ENCODE peak calls at places on chromosomes 4 and X, in five cellular contexts. G is fibroblast of mammary gland, Y is kidney, B is WERI-Rb-1, V is nephron progenitor cell. W is an unnamed sample.

GRCh38 chr4:163681208-163681821 is 186.8 kb downstream of the TMA16 start:
- DNase-seq in G (peak), Y (no peak), B (peak), V (peak), W (no peak)

GRCh38 chr4:154686838-154687237 is 57.0 kb upstream of the LRAT start:
- DNase-seq in G (peak), Y (no peak), B (no peak), V (no peak), W (no peak)

GRCh38 chr4:7649741-7650531 is 215.2 kb upstream of the PSAPL1 start:
- DNase-seq in G (peak), Y (peak), B (no peak), V (no peak), W (peak)

GRCh38 chr4:117370944-117371665 is 285.7 kb upstream of the TRAM1L1 start:
- DNase-seq in G (no peak), Y (no peak), B (no peak), V (no peak), W (no peak)

GRCh38 chr4:78971326-78971725 is 32.1 kb upstream of the PAQR3 start:
- DNase-seq in G (peak), Y (no peak), B (no peak), V (no peak), W (no peak)

GRCh38 chr4:120078216-120078615 is 11.6 kb upstream of the MAD2L1 start:
- DNase-seq in G (no peak), Y (no peak), B (no peak), V (no peak), W (no peak)

GRCh38 chr4:157217708-157218107 is 2.8 kb upstream of the GRIA2 start:
- DNase-seq in G (peak), Y (no peak), B (no peak), V (no peak), W (no peak)

GRCh38 chr4:85005865-85006377 is 39.4 kb upstream of the WDFY3 start:
- DNase-seq in G (peak), Y (no peak), B (no peak), V (no peak), W (no peak)

GRCh38 chr4:173005912-173006633 is 162.5 kb upstream of the GALNT7 start:
- DNase-seq in G (no peak), Y (no peak), B (no peak), V (no peak), W (no peak)

GRCh38 chrX:38215141-38215540 is 5.5 kb downstream of the SRPX start:
- DNase-seq in G (peak), Y (no peak), B (no peak), V (no peak), W (no peak)

GRCh38 chr4:117949621-117950020 is 84.7 kb upstream of the NDST3 start:
- DNase-seq in G (no peak), Y (no peak), B (no peak), V (no peak), W (no peak)

GRCh38 chr4:112189754-112190153 is 41.8 kb upstream of the AP1AR start:
- DNase-seq in G (peak), Y (no peak), B (no peak), V (no peak), W (no peak)

GRCh38 chr4:3304831-3305609 is 12.2 kb downstream of the RGS12 start:
- DNase-seq in G (peak), Y (peak), B (no peak), V (no peak), W (peak)

GRCh38 chr4:80956421-80956820 is 74.1 kb upstream of the BMP3 start:
- DNase-seq in G (no peak), Y (no peak), B (no peak), V (no peak), W (no peak)

GRCh38 chr4:98694076-98694475 is 35.7 kb upstream of the TSPAN5 start:
- DNase-seq in G (no peak), Y (no peak), B (no peak), V (no peak), W (no peak)

GRCh38 chr4:167587361-167587760 is 353.1 kb upstream of the SPOCK3 start:
- DNase-seq in G (no peak), Y (no peak), B (no peak), V (no peak), W (no peak)

GRCh38 chr4:1993169-1993516 is 15.6 kb downstream of the NELFA start:
- DNase-seq in G (no peak), Y (no peak), B (no peak), V (no peak), W (peak)

GRCh38 chr4:166501941-166502382 is 628.9 kb downstream of the TLL1 start:
- DNase-seq in G (peak), Y (no peak), B (peak), V (peak), W (no peak)

GRCh38 chrX:133594156-133594555 is 178.9 kb upstream of the GPC4 start:
- DNase-seq in G (peak), Y (no peak), B (no peak), V (no peak), W (no peak)

GRCh38 chr4:60724623-60725022 is 475.5 kb upstream of the ADGRL3 start:
- DNase-seq in G (peak), Y (no peak), B (no peak), V (no peak), W (no peak)

GRCh38 chr4:121555315-121556107 is 141.3 kb downstream of the ANXA5 start:
- DNase-seq in G (peak), Y (no peak), B (no peak), V (no peak), W (no peak)

GRCh38 chrX:107672955-107673378 is 44.7 kb downstream of the PRPS1 start:
- DNase-seq in G (peak), Y (peak), B (peak), V (peak), W (no peak)

GRCh38 chr4:184280591-184281071 is 63.0 kb upstream of the ENPP6 start:
- DNase-seq in G (no peak), Y (no peak), B (no peak), V (no peak), W (no peak)

GRCh38 chr4:100189820-100190642 is at the start of gene DDIT4L:
- DNase-seq in G (peak), Y (peak), B (no peak), V (peak), W (no peak)

GRCh38 chr4:1985780-1986577 is 22.8 kb downstream of the NELFA start:
- DNase-seq in G (no peak), Y (no peak), B (no peak), V (no peak), W (peak)

GRCh38 chr4:182604161-182604591 is 313.0 kb downstream of the DCTD start:
- DNase-seq in G (peak), Y (no peak), B (no peak), V (no peak), W (no peak)

GRCh38 chrX:40108959-40109287 is 11.2 kb upstream of the BCOR start:
- DNase-seq in G (peak), Y (peak), B (no peak), V (peak), W (no peak)

GRCh38 chr4:171846232-171846631 is 33.0 kb downstream of the GALNTL6 start:
- DNase-seq in G (peak), Y (no peak), B (peak), V (peak), W (no peak)

GRCh38 chr4:78775278-78776030 is 696 bp upstream of the BMP2K start:
- DNase-seq in G (peak), Y (peak), B (peak), V (peak), W (peak)

GRCh38 chr4:174324725-174325124 is 41.0 kb downstream of the CEP44 start:
- DNase-seq in G (peak), Y (no peak), B (no peak), V (no peak), W (no peak)

GRCh38 chr4:139530833-139531427 is 25.1 kb downstream of the SETD7 start:
- DNase-seq in G (peak), Y (no peak), B (peak), V (peak), W (no peak)

GRCh38 chr4:176660561-176660960 is 132.2 kb downstream of the VEGFC start:
- DNase-seq in G (no peak), Y (no peak), B (peak), V (no peak), W (no peak)

GRCh38 chr4:139635966-139636365 is 29.7 kb upstream of the MGST2 start:
- DNase-seq in G (no peak), Y (no peak), B (no peak), V (no peak), W (no peak)

GRCh38 chrX:9591496-9591895 is 126.6 kb downstream of the TBL1X start:
- DNase-seq in G (no peak), Y (no peak), B (no peak), V (no peak), W (no peak)

GRCh38 chrX:9581771-9582396 is 117.0 kb downstream of the TBL1X start:
- DNase-seq in G (peak), Y (no peak), B (no peak), V (no peak), W (no peak)

GRCh38 chrX:9586992-9587392 is 122.1 kb downstream of the TBL1X start:
- DNase-seq in G (no peak), Y (no peak), B (no peak), V (no peak), W (no peak)

GRCh38 chrX:9587551-9588096 is 122.8 kb downstream of the TBL1X start:
- DNase-seq in G (no peak), Y (no peak), B (no peak), V (no peak), W (no peak)
- TF ChIP-seq CTCF in G (no peak), Y (no peak), B (no peak), V (no peak), W (no peak)

DNA sequence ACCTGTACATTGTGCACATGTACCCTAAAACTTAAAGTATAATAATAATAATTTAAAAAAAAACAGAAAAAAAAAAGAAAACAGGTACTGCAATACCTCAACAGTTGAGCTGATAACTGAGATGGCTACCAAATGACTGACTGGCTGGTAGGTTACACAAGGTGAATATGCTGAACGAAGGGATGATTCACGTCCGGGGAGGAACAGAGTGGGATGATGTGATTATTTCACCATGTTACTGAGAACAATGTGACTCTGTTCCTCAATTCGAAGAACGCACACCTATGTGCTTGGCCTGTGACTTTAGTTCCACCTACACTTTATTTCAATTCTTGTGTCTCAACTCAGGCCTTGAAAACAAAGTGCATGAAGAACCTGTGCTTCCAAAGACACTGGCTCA is 111.7 kb downstream of the CXXC4 start:
- DNase-seq in G (no peak), Y (no peak), B (no peak), V (no peak), W (no peak)
- TF ChIP-seq CTCF in G (no peak), Y (no peak), B (no peak), V (no peak), W (no peak)

GRCh38 chrX:64642482-64642881 is 247.2 kb upstream of the MTMR8 start:
- DNase-seq in G (no peak), Y (no peak), B (peak), V (no peak), W (no peak)
- TF ChIP-seq CTCF in G (peak), Y (no peak), B (peak), V (no peak), W (peak)

DNA sequence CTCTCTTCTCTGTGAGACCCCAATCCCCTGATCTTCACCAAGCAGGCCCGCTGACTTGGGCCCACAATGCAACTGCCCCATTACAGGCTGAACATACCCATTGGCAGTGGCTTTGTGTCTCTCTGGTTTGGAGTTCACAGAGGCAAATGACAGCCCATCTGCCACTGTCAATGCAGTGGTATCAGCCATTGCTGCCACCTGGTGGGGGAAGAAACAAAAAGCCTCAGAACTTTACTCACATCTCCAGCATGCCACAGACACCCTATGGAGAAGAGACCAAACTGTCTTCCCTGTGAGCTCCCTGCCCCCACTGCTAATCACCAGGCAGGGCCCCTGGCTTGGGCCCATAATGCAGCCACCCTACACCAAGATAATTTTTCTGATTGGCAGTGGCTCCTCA is 729.3 kb upstream of the ACTRT1 start:
- DNase-seq in G (no peak), Y (peak), B (peak), V (peak), W (no peak)
- TF ChIP-seq CTCF in G (no peak), Y (no peak), B (peak), V (peak), W (peak)

DNA sequence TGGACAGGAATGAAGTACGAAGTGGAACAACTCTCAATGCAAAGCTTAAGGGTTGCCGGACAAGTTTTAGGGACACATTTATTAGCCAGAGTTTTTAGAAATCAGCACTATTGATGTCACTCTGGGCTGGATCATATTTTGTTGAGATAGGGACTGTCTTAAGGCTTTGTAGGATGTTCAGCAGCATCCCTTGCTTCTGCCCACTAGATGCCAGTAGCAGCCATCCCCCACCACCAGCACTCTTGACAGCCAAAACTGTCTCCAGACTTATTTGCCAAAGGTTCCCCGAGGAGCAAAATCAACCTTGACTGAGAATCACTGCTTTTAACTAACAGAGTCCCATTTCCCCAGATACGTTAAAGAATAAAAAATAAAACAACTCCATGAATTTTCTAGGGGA is 1497.3 kb downstream of the STIM2 start:
- DNase-seq in G (peak), Y (no peak), B (peak), V (peak), W (no peak)
- TF ChIP-seq CTCF in G (peak), Y (no peak), B (peak), V (peak), W (peak)

GRCh38 chrX:46759645-46759974 is 692 bp upstream of the SLC9A7 start:
- DNase-seq in G (peak), Y (no peak), B (peak), V (no peak), W (no peak)
- TF ChIP-seq CTCF in G (no peak), Y (no peak), B (no peak), V (no peak), W (no peak)

GRCh38 chrX:70769659-70770232 is 138.8 kb downstream of the TEX11 start:
- DNase-seq in G (peak), Y (no peak), B (no peak), V (no peak), W (no peak)
- TF ChIP-seq CTCF in G (peak), Y (no peak), B (no peak), V (peak), W (peak)

GRCh38 chrX:3962511-3963350 is 249.3 kb upstream of the PRKX start:
- DNase-seq in G (peak), Y (no peak), B (no peak), V (peak), W (no peak)
- TF ChIP-seq CTCF in G (peak), Y (no peak), B (peak), V (peak), W (peak)

W was measured in chondrocyte.